ENCODE peak calls at places on chromosomes 5 and 9, in eight cellular contexts. U, Q, O, A, X, I, Y and G are unnamed samples.

GRCh38 chr5:122154910-122155309 is 25.6 kb downstream of the ZNF474 start:
- DNase-seq in U (no peak), Q (no peak), O (peak; percentile 42), A (no peak), X (peak; percentile 65), I (peak; percentile 91), Y (no peak), G (no peak)

GRCh38 chr5:16508730-16509531 is 43.3 kb upstream of the ZNF622 start:
- DNase-seq in U (peak; percentile 31), Q (peak; percentile 66), O (peak; percentile 66), A (peak; percentile 88), X (no peak), I (no peak), Y (no peak), G (peak; percentile 74)

GRCh38 chr9:129076640-129077037 is 4.3 kb upstream of the DOLPP1 start:
- DNase-seq in U (no peak), Q (no peak), O (no peak), A (no peak), X (no peak), I (no peak), Y (no peak), G (no peak)

GRCh38 chr5:107878676-107879075 is 207.9 kb upstream of the EFNA5 start:
- DNase-seq in U (peak; percentile 36), Q (no peak), O (no peak), A (no peak), X (no peak), I (no peak), Y (no peak), G (no peak)

GRCh38 chr5:160075073-160075472 is 44.2 kb downstream of the PWWP2A start:
- DNase-seq in U (no peak), Q (no peak), O (no peak), A (no peak), X (peak; percentile 22), I (no peak), Y (no peak), G (no peak)

GRCh38 chr9:3768286-3768685 is 242.5 kb upstream of the RFX3 start:
- DNase-seq in U (no peak), Q (no peak), O (no peak), A (no peak), X (no peak), I (no peak), Y (no peak), G (no peak)

GRCh38 chr5:157555031-157555640 is 20.4 kb downstream of the ADAM19 start:
- DNase-seq in U (no peak), Q (no peak), O (no peak), A (no peak), X (no peak), I (no peak), Y (no peak), G (no peak)

GRCh38 chr9:6356904-6357303 is 28.7 kb downstream of the TPD52L3 start:
- DNase-seq in U (no peak), Q (no peak), O (no peak), A (no peak), X (no peak), I (no peak), Y (no peak), G (no peak)

GRCh38 chr5:174526177-174526576 is 198.2 kb upstream of the MSX2 start:
- DNase-seq in U (no peak), Q (no peak), O (no peak), A (no peak), X (no peak), I (no peak), Y (no peak), G (no peak)

GRCh38 chr5:174336479-174336878 is 291.0 kb downstream of the NSG2 start:
- DNase-seq in U (no peak), Q (no peak), O (no peak), A (no peak), X (no peak), I (no peak), Y (no peak), G (no peak)

GRCh38 chr5:95725071-95725820 is 5.9 kb upstream of the RHOBTB3 start:
- DNase-seq in U (no peak), Q (no peak), O (no peak), A (no peak), X (peak; percentile 49), I (no peak), Y (no peak), G (no peak)

GRCh38 chr5:178249191-178249989 is 16.8 kb upstream of the PHYKPL start:
- DNase-seq in U (no peak), Q (no peak), O (no peak), A (peak; percentile 58), X (peak; percentile 40), I (no peak), Y (no peak), G (no peak)

GRCh38 chr5:95846554-95847260 is 24.2 kb upstream of the GLRX start:
- DNase-seq in U (peak; percentile 70), Q (no peak), O (peak; percentile 64), A (peak; percentile 91), X (peak; percentile 54), I (peak; percentile 70), Y (no peak), G (peak; percentile 76)

GRCh38 chr5:143376911-143377838 is 26.3 kb downstream of the NR3C1 start:
- DNase-seq in U (no peak), Q (no peak), O (no peak), A (peak; percentile 75), X (peak; percentile 35), I (peak; percentile 40), Y (no peak), G (peak; percentile 12)

GRCh38 chr9:97773091-97773490 is 76.0 kb upstream of the XPA start:
- DNase-seq in U (no peak), Q (no peak), O (no peak), A (peak; percentile 54), X (no peak), I (no peak), Y (no peak), G (peak; percentile 15)

GRCh38 chr9:92943062-92943616 is 4.2 kb upstream of the FGD3 start:
- DNase-seq in U (no peak), Q (no peak), O (peak; percentile 58), A (no peak), X (no peak), I (no peak), Y (no peak), G (no peak)

GRCh38 chr5:88644676-88645075 is 238.3 kb downstream of the MEF2C start:
- DNase-seq in U (no peak), Q (no peak), O (no peak), A (no peak), X (no peak), I (no peak), Y (no peak), G (no peak)

DNA sequence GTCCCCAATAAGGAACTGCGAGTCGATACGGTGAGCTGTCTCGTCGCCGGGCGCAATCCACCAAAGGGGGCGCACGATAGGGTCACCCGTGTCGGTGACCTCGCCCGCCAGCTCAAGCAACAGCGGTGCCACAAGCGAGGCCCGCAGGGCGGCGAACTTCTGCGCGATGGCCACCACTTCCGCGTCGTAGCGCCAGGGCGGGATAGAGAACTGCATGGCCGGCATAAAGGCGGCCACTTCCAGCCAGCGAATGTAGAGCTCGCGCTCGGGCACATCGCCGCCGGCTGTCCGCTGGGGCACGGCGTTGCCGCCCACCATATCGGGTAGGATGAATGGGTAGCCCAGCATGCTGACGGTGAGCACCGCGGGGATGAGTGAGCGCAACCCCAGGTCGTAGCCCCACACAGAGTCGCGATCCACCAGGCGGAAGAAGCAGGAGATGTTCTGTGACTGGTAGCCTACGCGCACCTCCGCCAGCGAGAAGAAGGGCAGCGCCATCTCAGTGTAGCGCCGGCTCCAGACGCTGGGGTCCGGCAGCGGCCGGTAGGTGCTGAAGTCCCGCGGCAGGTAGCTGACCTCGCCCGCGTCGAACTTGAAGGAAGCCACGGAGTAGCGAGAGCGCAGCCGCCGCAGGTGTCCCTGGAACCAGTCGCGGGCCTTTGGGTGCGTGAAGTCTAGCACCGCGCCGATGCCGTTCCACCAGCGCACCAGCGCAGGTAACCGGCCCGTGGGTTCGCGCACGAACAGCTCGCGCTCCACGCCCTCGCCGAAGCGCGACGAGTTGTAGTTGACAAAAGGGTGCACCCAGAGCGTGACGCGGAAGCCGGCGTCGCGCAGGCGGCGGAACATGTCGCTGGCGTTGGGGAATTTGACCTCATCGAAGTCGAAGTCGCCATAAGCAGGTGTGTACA is 5.5 kb downstream of the MYORG start:
- DNase-seq in U (no peak), Q (no peak), O (no peak), A (no peak), X (no peak), I (no peak), Y (no peak), G (no peak)
- TF ChIP-seq CTCF in U (no peak), Q (no peak), O (no peak), A (no peak), X (no peak), I (peak; percentile 26), Y (peak; percentile 14), G (no peak)

GRCh38 chr5:72752909-72753308 is 63.6 kb upstream of the TNPO1 start:
- DNase-seq in U (no peak), Q (no peak), O (no peak), A (no peak), X (no peak), I (no peak), Y (no peak), G (no peak)
- TF ChIP-seq CTCF in U (no peak), Q (no peak), O (no peak), A (no peak), X (no peak), I (no peak), Y (no peak), G (no peak)

DNA sequence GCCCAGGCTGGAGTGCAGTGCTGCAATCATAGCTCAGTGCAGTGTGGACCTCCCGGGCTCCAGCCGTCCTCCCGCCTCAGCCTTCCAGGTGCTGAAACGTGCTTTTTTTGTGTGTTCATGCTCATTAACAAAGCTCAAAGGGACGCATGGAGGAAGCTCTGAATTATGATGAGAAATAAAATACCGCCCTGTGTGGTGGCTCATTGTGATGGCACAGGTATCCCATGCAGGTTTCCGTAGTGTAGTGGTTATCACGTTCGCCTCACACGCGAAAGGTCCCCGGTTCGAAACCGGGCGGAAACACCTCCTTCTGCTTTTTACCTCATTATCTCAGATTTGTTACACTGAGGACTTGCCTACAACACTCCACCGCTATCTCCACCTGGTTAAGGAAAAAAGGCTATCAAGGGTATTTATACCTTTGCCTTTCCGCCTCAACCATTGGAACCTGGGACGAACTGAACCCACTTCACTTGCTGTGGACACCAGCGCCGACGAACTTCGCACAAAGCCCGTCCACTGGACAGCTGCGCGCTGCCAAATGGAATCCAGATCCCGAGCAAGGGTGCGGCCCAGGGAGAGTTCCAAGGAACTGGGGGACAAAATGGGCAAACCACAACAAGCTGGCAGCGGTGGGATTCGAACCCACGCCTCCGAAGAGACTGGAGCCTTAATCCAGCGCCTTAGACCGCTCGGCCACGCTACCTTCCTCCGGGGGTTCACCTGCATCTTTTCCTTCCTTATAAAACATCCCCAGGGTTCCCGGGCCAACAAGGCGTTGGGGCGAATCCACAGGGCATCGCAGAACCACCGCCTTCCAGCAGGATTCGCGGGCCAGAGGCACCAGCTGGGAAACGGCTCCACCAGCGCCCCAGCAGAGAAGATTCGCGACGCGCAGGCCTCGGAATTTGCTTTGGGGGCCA is 26.3 kb downstream of the OR2V2 start:
- DNase-seq in U (peak; percentile 59), Q (no peak), O (no peak), A (peak; percentile 72), X (no peak), I (peak; percentile 89), Y (no peak), G (peak; percentile 72)
- TF ChIP-seq CTCF in U (no peak), Q (no peak), O (no peak), A (peak; percentile 61), X (no peak), I (no peak), Y (no peak), G (no peak)

DNA sequence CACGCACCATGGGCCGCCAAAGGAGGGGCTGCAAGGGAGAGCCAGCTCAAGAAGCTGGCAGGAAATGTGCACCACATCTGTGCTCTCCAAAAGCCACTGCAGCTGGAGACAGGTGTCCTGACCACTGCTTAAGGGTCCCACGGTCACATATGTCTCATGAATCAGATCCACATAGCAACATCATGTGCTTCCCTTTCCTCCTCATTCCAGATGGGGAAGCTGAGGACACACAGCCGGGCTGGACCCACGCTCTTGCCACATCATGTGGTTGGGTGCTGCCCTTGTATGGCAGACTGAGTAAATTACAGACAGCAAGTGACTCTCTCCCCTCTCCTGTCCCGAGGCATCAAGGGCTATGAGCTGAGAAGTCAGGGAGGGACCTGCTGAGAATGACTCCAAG is 58.3 kb downstream of the NSUN2 start:
- DNase-seq in U (no peak), Q (no peak), O (no peak), A (no peak), X (no peak), I (no peak), Y (no peak), G (no peak)
- TF ChIP-seq CTCF in U (no peak), Q (no peak), O (peak; percentile 22), A (no peak), X (no peak), I (no peak), Y (no peak), G (no peak)